ENCODE peak calls at places on chromosomes 5 and 9, in eight cellular contexts. One of them, this sample, is unnamed.

GRCh38 chr9:107888773-107889227 is 399.2 kb upstream of the KLF4 start:
- DNase-seq in mucosa of gallbladder: no peak
- DNase-seq in WTC11: no peak
- DNase-seq in activated CD8-positive, alpha-beta memory T cell treated with anti-CD3 and anti-CD28 coated beads for 48 hours: no peak
- DNase-seq in OCI-LY7: no peak
- DNase-seq in cardiac fibroblast: no peak
- DNase-seq in left ventricle myocardium superior: no peak
- DNase-seq in NCI-H1417: no peak
- DNase-seq in this sample: no peak

GRCh38 chr9:71928376-71928775 is 16.9 kb downstream of the C9orf85 start:
- DNase-seq in NCI-H1417: no peak
- DNase-seq in cardiac fibroblast: peak
- DNase-seq in activated CD8-positive, alpha-beta memory T cell treated with anti-CD3 and anti-CD28 coated beads for 48 hours: no peak
- DNase-seq in WTC11: no peak
- DNase-seq in OCI-LY7: no peak
- DNase-seq in mucosa of gallbladder: no peak
- DNase-seq in left ventricle myocardium superior: no peak
- DNase-seq in this sample: no peak

GRCh38 chr5:153742071-153742470 is 251.6 kb downstream of the GRIA1 start:
- DNase-seq in activated CD8-positive, alpha-beta memory T cell treated with anti-CD3 and anti-CD28 coated beads for 48 hours: no peak
- DNase-seq in OCI-LY7: no peak
- DNase-seq in left ventricle myocardium superior: no peak
- DNase-seq in WTC11: no peak
- DNase-seq in mucosa of gallbladder: no peak
- DNase-seq in NCI-H1417: no peak
- DNase-seq in cardiac fibroblast: no peak
- DNase-seq in this sample: no peak

GRCh38 chr9:34237836-34238235 is 59.0 kb downstream of the UBAP1 start:
- DNase-seq in mucosa of gallbladder: no peak
- DNase-seq in cardiac fibroblast: no peak
- DNase-seq in WTC11: no peak
- DNase-seq in left ventricle myocardium superior: peak
- DNase-seq in activated CD8-positive, alpha-beta memory T cell treated with anti-CD3 and anti-CD28 coated beads for 48 hours: no peak
- DNase-seq in OCI-LY7: no peak
- DNase-seq in NCI-H1417: no peak
- DNase-seq in this sample: no peak

GRCh38 chr9:136036050-136036449 is 59.0 kb downstream of the NACC2 start:
- DNase-seq in OCI-LY7: no peak
- DNase-seq in NCI-H1417: no peak
- DNase-seq in mucosa of gallbladder: no peak
- DNase-seq in left ventricle myocardium superior: no peak
- DNase-seq in WTC11: no peak
- DNase-seq in activated CD8-positive, alpha-beta memory T cell treated with anti-CD3 and anti-CD28 coated beads for 48 hours: no peak
- DNase-seq in cardiac fibroblast: no peak
- DNase-seq in this sample: no peak

GRCh38 chr5:67147768-67148167 is 48.8 kb downstream of the CD180 start:
- DNase-seq in WTC11: no peak
- DNase-seq in cardiac fibroblast: peak
- DNase-seq in left ventricle myocardium superior: no peak
- DNase-seq in activated CD8-positive, alpha-beta memory T cell treated with anti-CD3 and anti-CD28 coated beads for 48 hours: no peak
- DNase-seq in NCI-H1417: no peak
- DNase-seq in mucosa of gallbladder: no peak
- DNase-seq in OCI-LY7: no peak
- DNase-seq in this sample: no peak

GRCh38 chr9:127809002-127809561 is 6.4 kb downstream of the FPGS start:
- DNase-seq in OCI-LY7: no peak
- DNase-seq in NCI-H1417: no peak
- DNase-seq in WTC11: no peak
- DNase-seq in left ventricle myocardium superior: no peak
- DNase-seq in mucosa of gallbladder: no peak
- DNase-seq in activated CD8-positive, alpha-beta memory T cell treated with anti-CD3 and anti-CD28 coated beads for 48 hours: no peak
- DNase-seq in cardiac fibroblast: no peak
- DNase-seq in this sample: no peak

GRCh38 chr9:75889977-75890540 is 414 bp upstream of the PCSK5 start:
- DNase-seq in OCI-LY7: no peak
- DNase-seq in activated CD8-positive, alpha-beta memory T cell treated with anti-CD3 and anti-CD28 coated beads for 48 hours: no peak
- DNase-seq in NCI-H1417: no peak
- DNase-seq in WTC11: no peak
- DNase-seq in left ventricle myocardium superior: no peak
- DNase-seq in mucosa of gallbladder: peak
- DNase-seq in cardiac fibroblast: peak
- DNase-seq in this sample: no peak

GRCh38 chr5:96567188-96567587 is 95.0 kb upstream of the CAST start:
- DNase-seq in WTC11: no peak
- DNase-seq in OCI-LY7: no peak
- DNase-seq in mucosa of gallbladder: no peak
- DNase-seq in cardiac fibroblast: peak
- DNase-seq in left ventricle myocardium superior: no peak
- DNase-seq in NCI-H1417: no peak
- DNase-seq in activated CD8-positive, alpha-beta memory T cell treated with anti-CD3 and anti-CD28 coated beads for 48 hours: no peak
- DNase-seq in this sample: no peak

GRCh38 chr5:6729400-6730310 is 16.4 kb downstream of the TENT4A start:
- DNase-seq in WTC11: no peak
- DNase-seq in OCI-LY7: peak
- DNase-seq in mucosa of gallbladder: no peak
- DNase-seq in NCI-H1417: peak
- DNase-seq in cardiac fibroblast: no peak
- DNase-seq in left ventricle myocardium superior: peak
- DNase-seq in activated CD8-positive, alpha-beta memory T cell treated with anti-CD3 and anti-CD28 coated beads for 48 hours: no peak
- DNase-seq in this sample: no peak

GRCh38 chr5:119368238-119368630 is 12.4 kb downstream of the TNFAIP8 start:
- DNase-seq in WTC11: no peak
- DNase-seq in left ventricle myocardium superior: no peak
- DNase-seq in mucosa of gallbladder: no peak
- DNase-seq in cardiac fibroblast: no peak
- DNase-seq in NCI-H1417: no peak
- DNase-seq in OCI-LY7: peak
- DNase-seq in activated CD8-positive, alpha-beta memory T cell treated with anti-CD3 and anti-CD28 coated beads for 48 hours: no peak
- DNase-seq in this sample: no peak

GRCh38 chr5:78540335-78541057 is 108.1 kb downstream of the LHFPL2 start:
- DNase-seq in NCI-H1417: no peak
- DNase-seq in mucosa of gallbladder: peak
- DNase-seq in OCI-LY7: no peak
- DNase-seq in activated CD8-positive, alpha-beta memory T cell treated with anti-CD3 and anti-CD28 coated beads for 48 hours: no peak
- DNase-seq in left ventricle myocardium superior: peak
- DNase-seq in cardiac fibroblast: peak
- DNase-seq in WTC11: no peak
- DNase-seq in this sample: no peak

GRCh38 chr5:146081685-146082084 is 23.7 kb downstream of the PLAC8L1 start:
- DNase-seq in NCI-H1417: peak
- DNase-seq in left ventricle myocardium superior: no peak
- DNase-seq in OCI-LY7: no peak
- DNase-seq in mucosa of gallbladder: no peak
- DNase-seq in cardiac fibroblast: no peak
- DNase-seq in WTC11: no peak
- DNase-seq in activated CD8-positive, alpha-beta memory T cell treated with anti-CD3 and anti-CD28 coated beads for 48 hours: no peak
- DNase-seq in this sample: no peak

GRCh38 chr5:168916266-168916665 is 337.1 kb upstream of the PANK3 start:
- DNase-seq in mucosa of gallbladder: peak
- DNase-seq in left ventricle myocardium superior: peak
- DNase-seq in WTC11: peak
- DNase-seq in activated CD8-positive, alpha-beta memory T cell treated with anti-CD3 and anti-CD28 coated beads for 48 hours: no peak
- DNase-seq in OCI-LY7: no peak
- DNase-seq in NCI-H1417: no peak
- DNase-seq in cardiac fibroblast: peak
- DNase-seq in this sample: no peak

GRCh38 chr9:120668399-120668798 is 45.9 kb downstream of the MEGF9 start:
- DNase-seq in activated CD8-positive, alpha-beta memory T cell treated with anti-CD3 and anti-CD28 coated beads for 48 hours: no peak
- DNase-seq in cardiac fibroblast: no peak
- DNase-seq in OCI-LY7: no peak
- DNase-seq in mucosa of gallbladder: no peak
- DNase-seq in WTC11: no peak
- DNase-seq in left ventricle myocardium superior: no peak
- DNase-seq in NCI-H1417: peak
- DNase-seq in this sample: no peak

GRCh38 chr5:116242363-116242762 is 157.5 kb downstream of the COMMD10 start:
- DNase-seq in left ventricle myocardium superior: no peak
- DNase-seq in mucosa of gallbladder: no peak
- DNase-seq in WTC11: no peak
- DNase-seq in OCI-LY7: no peak
- DNase-seq in cardiac fibroblast: peak
- DNase-seq in activated CD8-positive, alpha-beta memory T cell treated with anti-CD3 and anti-CD28 coated beads for 48 hours: no peak
- DNase-seq in NCI-H1417: no peak
- DNase-seq in this sample: no peak

GRCh38 chr5:135012951-135013391 is 21.1 kb downstream of the PITX1 start:
- DNase-seq in OCI-LY7: no peak
- DNase-seq in left ventricle myocardium superior: no peak
- DNase-seq in WTC11: no peak
- DNase-seq in NCI-H1417: no peak
- DNase-seq in cardiac fibroblast: no peak
- DNase-seq in mucosa of gallbladder: peak
- DNase-seq in activated CD8-positive, alpha-beta memory T cell treated with anti-CD3 and anti-CD28 coated beads for 48 hours: no peak
- DNase-seq in this sample: peak

This sample was measured in breast epithelium.